ENCODE peak calls at places on chromosomes 5 and 9, in nine cellular contexts. B is brain microvascular endothelial cell, A is K562, X is lower lobe of right lung, I is neural progenitor cell, E is heart left ventricle, Q is astrocyte of the spinal cord, H is mammary epithelial cell, W is endothelial cell of umbilical vein. D is an unnamed sample.

GRCh38 chr5:179220716-179221115 is 124.5 kb downstream of the ADAMTS2 start:
- DNase-seq in A (no peak), H (no peak), W (no peak), E (no peak), Q (no peak), I (no peak), X (peak), B (no peak), D (no peak)

GRCh38 chr5:112210430-112211005 is 208.6 kb downstream of the EPB41L4A start:
- DNase-seq in I (peak), W (peak), X (no peak), Q (peak), B (peak), A (peak), E (no peak), H (no peak), D (no peak)

GRCh38 chr5:152649609-152650008 is 244.5 kb upstream of the NMUR2 start:
- DNase-seq in H (no peak), I (no peak), Q (no peak), W (no peak), X (no peak), A (no peak), E (no peak), B (no peak), D (no peak)

GRCh38 chr5:100903036-100903887 is at the start of gene ST8SIA4:
- DNase-seq in I (peak), X (peak), H (peak), W (peak), A (no peak), B (peak), E (peak), Q (peak), D (peak)

GRCh38 chr5:60945760-60946253 is 802 bp downstream of the NDUFAF2 start:
- DNase-seq in A (peak), I (peak), W (peak), E (no peak), H (peak), Q (peak), X (no peak), B (peak), D (no peak)

GRCh38 chr5:60365001-60365400 is 335.0 kb downstream of the DEPDC1B start:
- DNase-seq in I (no peak), W (no peak), A (no peak), H (no peak), E (no peak), X (no peak), B (no peak), Q (no peak), D (no peak)

GRCh38 chr9:114482602-114483001 is 22.7 kb downstream of the WHRN start:
- DNase-seq in H (no peak), X (no peak), I (no peak), E (no peak), B (no peak), A (no peak), Q (no peak), W (no peak), D (no peak)

GRCh38 chr5:59845733-59846132 is 47.8 kb downstream of the PDE4D start:
- DNase-seq in H (peak), E (no peak), A (no peak), Q (peak), X (no peak), I (no peak), W (no peak), B (peak), D (no peak)

GRCh38 chr5:178269499-178269898 is 36.9 kb upstream of the PHYKPL start:
- DNase-seq in Q (no peak), W (no peak), I (no peak), B (no peak), E (no peak), X (no peak), A (no peak), H (no peak), D (no peak)

GRCh38 chr5:16427572-16427971 is 38.0 kb downstream of the ZNF622 start:
- DNase-seq in A (no peak), B (no peak), H (no peak), Q (no peak), W (no peak), E (no peak), X (no peak), I (peak), D (no peak)

GRCh38 chr9:38388283-38389223 is 3.9 kb upstream of the ALDH1B1 start:
- DNase-seq in E (no peak), I (no peak), Q (no peak), B (no peak), W (no peak), H (no peak), A (no peak), X (no peak), D (no peak)

GRCh38 chr5:55708732-55709131 is 3.4 kb downstream of the SLC38A9 start:
- DNase-seq in A (no peak), E (no peak), Q (peak), I (no peak), B (no peak), W (peak), H (peak), X (no peak), D (no peak)

GRCh38 chr9:121349009-121349408 is 21.0 kb downstream of the STOM start:
- DNase-seq in I (no peak), H (no peak), E (no peak), A (no peak), Q (peak), W (no peak), B (no peak), X (no peak), D (no peak)

GRCh38 chr5:18534119-18534518 is 899.9 kb downstream of the TAF11L14 start:
- DNase-seq in I (no peak), Q (no peak), A (no peak), H (no peak), X (no peak), W (no peak), E (no peak), B (no peak), D (no peak)

GRCh38 chr9:36679710-36680109 is 107.0 kb downstream of the MELK start:
- DNase-seq in I (no peak), E (no peak), B (no peak), Q (no peak), X (no peak), H (peak), W (no peak), A (no peak), D (no peak)

GRCh38 chr9:22211588-22212360 is 202.7 kb upstream of the CDKN2B start:
- DNase-seq in E (no peak), B (peak), H (peak), A (no peak), W (peak), Q (peak), X (no peak), I (no peak), D (no peak)

GRCh38 chr9:113622600-113623400 is 159.3 kb downstream of the RGS3 start:
- DNase-seq in Q (peak), H (peak), E (no peak), I (no peak), W (peak), B (peak), X (no peak), A (no peak), D (peak)

GRCh38 chr5:128586848-128587247 is 48.8 kb upstream of the FBN2 start:
- DNase-seq in I (no peak), W (no peak), B (no peak), Q (no peak), E (no peak), X (no peak), H (no peak), A (no peak), D (no peak)

GRCh38 chr5:133902521-133903118 is 65.8 kb downstream of the C5orf15 start:
- DNase-seq in E (no peak), H (no peak), X (no peak), B (no peak), I (no peak), Q (no peak), W (no peak), A (peak), D (no peak)

GRCh38 chr9:88722753-88723152 is 187.8 kb downstream of the NXNL2 start:
- DNase-seq in B (no peak), A (no peak), H (peak), I (no peak), E (no peak), Q (peak), X (no peak), W (peak), D (peak)
- TF ChIP-seq CTCF in B (peak), A (no peak), H (peak), I (peak), E (peak), Q (peak), X (no peak), W (peak), D (peak)

GRCh38 chr5:150762216-150762615 is 3.4 kb upstream of the DCTN4 start:
- DNase-seq in H (no peak), Q (no peak), B (no peak), X (no peak), I (no peak), W (no peak), A (no peak), E (no peak), D (no peak)

GRCh38 chr5:150764530-150764929 is 5.7 kb upstream of the DCTN4 start:
- DNase-seq in H (no peak), W (no peak), A (no peak), E (no peak), Q (no peak), X (no peak), B (no peak), I (no peak), D (no peak)

GRCh38 chr5:150765789-150766149 is 7.0 kb upstream of the DCTN4 start:
- DNase-seq in W (no peak), I (no peak), H (no peak), E (no peak), X (no peak), A (no peak), Q (no peak), B (no peak), D (no peak)

GRCh38 chr5:150765019-150765788 is 6.4 kb upstream of the DCTN4 start:
- DNase-seq in B (no peak), Q (no peak), X (no peak), E (no peak), A (no peak), I (no peak), W (no peak), H (no peak), D (no peak)

DNA sequence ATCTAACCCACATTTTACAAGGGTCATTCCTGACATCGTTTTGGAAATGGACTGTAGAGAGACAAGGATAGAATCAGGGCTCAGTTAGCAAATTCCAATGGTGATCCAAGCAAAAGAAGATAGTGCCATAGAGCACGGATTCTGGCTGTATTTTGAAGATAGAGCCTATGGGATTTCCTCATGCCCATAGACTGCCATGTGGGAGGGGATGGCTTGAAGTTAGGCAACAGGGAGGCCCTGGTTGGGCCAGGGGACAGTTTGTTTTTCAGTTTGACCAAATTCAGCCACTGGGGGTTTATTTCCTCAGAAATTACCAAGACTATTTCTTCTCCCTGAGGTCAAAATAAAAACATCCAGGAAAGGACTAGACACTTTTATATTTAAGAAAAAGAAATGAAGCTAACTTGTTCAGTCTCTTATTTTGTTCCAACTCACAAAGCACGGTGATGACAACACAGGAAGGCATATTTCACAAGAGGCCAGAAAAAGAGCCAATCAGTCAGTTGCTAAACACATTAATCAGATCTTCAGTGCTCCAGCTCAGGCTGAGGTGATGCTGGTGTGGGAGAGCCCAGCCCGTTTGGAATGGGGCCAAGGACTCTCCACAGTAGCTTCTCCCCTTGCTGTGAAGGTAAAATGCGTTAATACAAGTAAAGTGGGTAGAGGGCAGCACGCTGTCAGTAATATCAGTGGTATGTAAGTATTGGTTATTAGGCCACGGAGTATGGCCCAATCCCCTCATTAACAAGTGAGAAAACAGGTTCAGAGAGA is 4.4 kb upstream of the DCTN4 start:
- DNase-seq in W (no peak), X (no peak), Q (peak), A (peak), E (peak), B (peak), H (peak), I (no peak), D (no peak)
- TF ChIP-seq CTCF in W (no peak), X (no peak), Q (no peak), A (no peak), E (no peak), B (no peak), H (no peak), I (no peak), D (no peak)

DNA sequence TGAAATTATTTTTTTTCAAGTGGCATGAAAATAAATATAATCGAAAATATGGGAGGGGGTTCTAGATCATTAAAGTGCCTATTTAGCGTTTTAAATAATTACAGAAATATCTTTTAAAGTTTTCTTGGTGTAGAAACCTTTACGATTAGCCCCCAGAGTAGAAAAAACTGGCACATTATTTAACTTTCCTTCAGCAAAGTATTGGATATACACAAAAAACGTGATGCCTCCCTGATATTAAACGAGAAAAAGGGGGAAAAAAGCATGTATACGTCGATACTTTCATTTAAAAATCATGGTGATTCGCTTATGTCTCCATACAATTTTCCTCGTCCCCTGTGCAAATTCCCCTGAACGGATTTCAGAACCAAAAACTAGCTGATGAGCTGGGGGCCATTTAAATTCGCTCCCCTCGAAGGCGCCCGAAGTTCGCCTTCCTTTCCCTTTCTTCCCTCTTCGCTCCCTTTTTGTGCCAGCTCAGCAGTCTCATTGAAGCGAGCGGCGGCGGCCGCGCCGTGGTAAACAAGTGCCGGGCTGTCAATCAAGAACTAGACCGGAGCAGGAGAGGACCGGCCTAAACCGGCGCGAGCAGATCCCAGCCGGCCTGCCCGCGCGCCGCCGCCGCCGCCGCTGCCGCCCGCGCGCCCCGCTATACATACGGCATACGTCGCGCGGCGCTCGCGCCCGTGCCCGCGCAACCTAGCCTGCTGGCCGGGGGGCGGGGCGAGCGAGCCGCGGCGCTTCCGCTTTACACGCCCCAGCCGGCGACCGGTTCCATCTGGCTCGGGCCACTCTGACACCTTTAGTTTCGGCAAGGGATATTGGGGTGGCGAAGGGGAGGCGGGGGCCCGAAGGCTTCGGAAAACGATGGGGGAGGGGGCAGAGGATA is 3.3 kb downstream of the ARRDC3 start:
- DNase-seq in X (peak), Q (peak), A (peak), W (peak), I (peak), B (peak), H (peak), E (peak), D (peak)
- TF ChIP-seq CTCF in X (no peak), Q (no peak), A (no peak), W (no peak), I (no peak), B (no peak), H (no peak), E (peak), D (no peak)

GRCh38 chr5:64635056-64635686 is 55.1 kb upstream of the SHISAL2B start:
- DNase-seq in I (peak), Q (peak), A (peak), B (no peak), H (peak), X (no peak), W (peak), E (no peak), D (peak)
- TF ChIP-seq CTCF in I (peak), Q (peak), A (peak), B (peak), H (peak), X (peak), W (peak), E (peak), D (peak)

GRCh38 chr5:167565555-167565954 is 725.9 kb upstream of the WWC1 start:
- DNase-seq in A (no peak), B (peak), H (peak), W (no peak), I (peak), Q (peak), X (no peak), E (no peak), D (no peak)
- TF ChIP-seq CTCF in A (no peak), B (peak), H (peak), W (no peak), I (peak), Q (peak), X (peak), E (peak), D (no peak)

GRCh38 chr9:117412841-117413240 is 2.0 kb downstream of the ASTN2 start:
- DNase-seq in W (no peak), E (peak), A (no peak), I (peak), X (no peak), B (no peak), Q (no peak), H (no peak), D (no peak)

GRCh38 chr9:117414220-117414905 is 494 bp downstream of the ASTN2 start:
- DNase-seq in A (no peak), Q (no peak), H (peak), X (no peak), I (peak), E (no peak), W (no peak), B (peak), D (no peak)

GRCh38 chr9:117414906-117415583 is at the start of gene ASTN2:
- DNase-seq in W (no peak), I (peak), E (no peak), A (no peak), H (no peak), Q (no peak), X (no peak), B (no peak), D (peak)

GRCh38 chr9:117412006-117412715 is 2.7 kb downstream of the ASTN2 start:
- DNase-seq in A (no peak), X (no peak), I (peak), H (no peak), E (no peak), Q (no peak), B (no peak), W (no peak), D (no peak)

DNA sequence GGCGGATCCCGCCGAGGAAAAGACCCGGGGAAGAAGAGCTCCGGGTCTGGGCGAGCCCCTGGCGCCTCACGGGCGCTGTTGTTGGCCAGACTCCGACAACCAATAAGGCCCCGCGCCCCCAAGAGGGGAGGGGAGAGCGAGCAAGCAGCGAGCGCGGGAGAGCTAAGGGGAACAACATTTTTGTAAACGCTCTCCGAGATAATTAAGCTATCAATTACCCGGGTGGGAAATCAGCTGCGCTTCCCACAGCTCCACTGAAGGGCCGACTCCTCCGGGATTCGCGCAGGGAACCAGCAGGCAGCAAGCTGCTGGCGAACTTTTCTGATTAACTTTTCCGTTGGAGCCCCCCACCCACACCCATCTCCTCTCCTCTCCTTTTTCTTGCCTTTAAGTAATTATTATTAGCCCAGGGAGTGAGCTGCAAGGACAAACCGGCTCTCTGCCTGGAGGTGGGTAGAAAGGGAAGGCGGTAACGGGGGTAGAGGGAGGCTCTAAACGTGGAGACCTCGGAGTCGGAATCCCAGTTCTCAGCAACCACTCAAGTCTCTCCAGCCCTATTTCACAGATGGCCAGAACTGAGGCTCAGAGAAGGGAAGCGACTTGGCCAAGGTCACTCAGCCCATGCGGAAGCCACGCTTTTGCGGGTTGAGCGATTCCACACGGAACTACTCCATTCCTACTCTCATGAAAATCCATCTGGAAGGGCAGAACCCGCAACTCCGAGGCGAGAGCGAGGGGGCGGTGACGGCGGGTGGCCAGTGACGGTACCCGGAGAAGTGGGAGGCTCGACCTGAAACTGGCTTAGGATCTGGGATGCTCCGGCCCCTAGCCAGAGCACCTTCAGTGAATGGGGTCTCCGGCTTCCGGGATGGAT is 1.3 kb downstream of the ASTN2 start:
- DNase-seq in W (no peak), B (no peak), E (no peak), Q (no peak), I (peak), X (no peak), H (peak), A (no peak), D (no peak)
- TF ChIP-seq CTCF in W (no peak), B (no peak), E (no peak), Q (no peak), I (peak), X (no peak), H (no peak), A (no peak), D (no peak)

DNA sequence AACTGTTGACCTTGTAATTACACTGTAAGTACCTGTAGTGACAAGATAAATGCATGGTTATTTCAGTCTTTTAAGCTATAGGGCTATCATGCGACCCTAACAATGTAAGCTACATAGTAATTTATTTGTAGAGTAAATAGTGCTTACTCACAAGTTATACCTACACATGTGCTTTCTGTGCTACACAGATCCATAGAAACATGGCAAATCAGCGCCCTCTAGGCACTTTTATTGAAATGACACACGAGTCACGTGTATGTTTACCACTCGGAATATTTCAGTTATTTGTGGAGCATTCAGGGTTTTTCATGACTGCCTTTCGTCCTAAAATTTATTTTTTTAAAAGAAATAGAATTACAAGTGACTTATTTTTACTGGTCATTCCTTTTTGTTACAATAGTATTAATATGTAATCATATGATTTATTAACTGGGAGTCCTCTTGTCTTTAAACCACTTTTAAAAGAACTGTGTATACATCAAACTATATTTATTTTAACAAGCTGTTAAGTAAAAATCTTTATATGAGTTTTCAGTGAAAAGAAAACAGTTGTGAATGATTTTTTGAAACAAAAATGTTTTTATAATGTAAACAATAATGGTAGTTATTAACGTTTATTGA is 1242.3 kb upstream of the WWC1 start:
- DNase-seq in I (peak), H (peak), W (peak), B (peak), Q (peak), E (no peak), A (peak), X (no peak), D (no peak)
- TF ChIP-seq CTCF in I (peak), H (peak), W (peak), B (peak), Q (peak), E (peak), A (peak), X (peak), D (no peak)

GRCh38 chr9:20591223-20591622 is 31.1 kb downstream of the MLLT3 start:
- DNase-seq in I (no peak), W (no peak), X (no peak), E (no peak), H (peak), B (peak), A (no peak), Q (peak), D (no peak)
- TF ChIP-seq CTCF in I (no peak), W (no peak), X (no peak), E (no peak), H (no peak), B (peak), A (no peak), Q (no peak), D (no peak)